ENCODE peak calls at places on chromosomes 2 and 18, in six cellular contexts. D, S, H, P, T and W are unnamed samples.
A peak's percentile ranks its signal among the peaks of the same experiment; 100 is the strongest.

GRCh38 chr2:222993920-222994650 is 57.9 kb upstream of the KCNE4 start:
- DNase-seq in T (no peak), P (peak; percentile 13), S (peak; percentile 35), H (no peak), D (peak; percentile 97), W (peak; percentile 94)

GRCh38 chr2:59706729-59707128 is 846.7 kb downstream of the BCL11A start:
- DNase-seq in P (no peak), S (no peak), T (no peak), D (no peak), H (no peak), W (no peak)

GRCh38 chr2:132651115-132652099 is 18.6 kb downstream of the LYPD1 start:
- DNase-seq in D (peak; percentile 4), P (no peak), T (no peak), S (no peak), H (no peak), W (no peak)

GRCh38 chr2:44843086-44843485 is 98.4 kb upstream of the SIX3 start:
- DNase-seq in T (no peak), P (peak; percentile 5), S (no peak), D (no peak), H (no peak), W (no peak)

GRCh38 chr18:72995558-72995957 is 127.8 kb upstream of the NETO1 start:
- DNase-seq in S (no peak), D (no peak), P (no peak), H (no peak), T (no peak), W (no peak)

GRCh38 chr2:23606968-23607367 is 222.0 kb downstream of the KLHL29 start:
- DNase-seq in P (no peak), H (no peak), D (peak; percentile 77), S (no peak), T (no peak), W (no peak)

GRCh38 chr2:85215074-85216050 is 82.2 kb downstream of the TCF7L1 start:
- DNase-seq in S (no peak), D (peak; percentile 87), H (no peak), P (peak; percentile 44), T (peak; percentile 89), W (peak; percentile 93)

GRCh38 chr2:152336103-152336853 is 1.3 kb downstream of the FMNL2 start:
- DNase-seq in H (no peak), S (peak; percentile 31), P (no peak), D (peak; percentile 79), T (no peak), W (no peak)

GRCh38 chr2:159445307-159445706 is 158.8 kb upstream of the WDSUB1 start:
- DNase-seq in D (no peak), T (no peak), H (no peak), P (no peak), S (no peak), W (no peak)

GRCh38 chr2:15595936-15596335 is 4.3 kb downstream of the DDX1 start:
- DNase-seq in D (no peak), T (no peak), H (no peak), S (no peak), P (no peak), W (no peak)

GRCh38 chr2:71156531-71156930 is 26.1 kb downstream of the MPHOSPH10 start:
- DNase-seq in P (no peak), T (peak; percentile 10), D (peak; percentile 69), H (no peak), S (no peak), W (no peak)

GRCh38 chr2:207133862-207134519 is 31.8 kb downstream of the KLF7 start:
- DNase-seq in P (no peak), D (peak; percentile 98), S (no peak), T (peak; percentile 75), H (no peak), W (no peak)